ENCODE peak calls at places on chromosome 20, in seven cellular contexts. G, U, C, R, A, J and H are unnamed samples.

GRCh38 chr20:19767070-19767469 is 9.0 kb downstream of the RIN2 start:
- DNase-seq in G (no peak), U (no peak), C (no peak), R (no peak), A (no peak), J (no peak), H (peak; percentile 64)

GRCh38 chr20:33732166-33732970 is 572 bp downstream of the ZNF341 start:
- DNase-seq in G (peak; percentile 84), U (peak; percentile 82), C (peak; percentile 96), R (no peak), A (no peak), J (no peak), H (peak; percentile 50)

GRCh38 chr20:32534661-32535240 is 50.4 kb downstream of the NOL4L start:
- DNase-seq in G (no peak), U (no peak), C (no peak), R (no peak), A (no peak), J (no peak), H (peak; percentile 27)

GRCh38 chr20:56580226-56580625 is 47.2 kb downstream of the FAM209B start:
- DNase-seq in G (no peak), U (no peak), C (no peak), R (no peak), A (no peak), J (no peak), H (no peak)

GRCh38 chr20:33490023-33490933 is at the start of gene CBFA2T2:
- DNase-seq in G (peak; percentile 52), U (peak; percentile 38), C (peak; percentile 92), R (no peak), A (no peak), J (peak; percentile 64), H (peak; percentile 25)

GRCh38 chr20:15447549-15447948 is 1110.1 kb upstream of the FLRT3 start:
- DNase-seq in G (no peak), U (no peak), C (no peak), R (no peak), A (no peak), J (no peak), H (no peak)

GRCh38 chr20:53865905-53866786 is 204.2 kb downstream of the BCAS1 start:
- DNase-seq in G (no peak), U (no peak), C (no peak), R (peak; percentile 14), A (peak; percentile 14), J (peak; percentile 82), H (peak; percentile 89)

GRCh38 chr20:6765469-6766058 is 1.9 kb upstream of the BMP2 start:
- DNase-seq in G (no peak), U (no peak), C (no peak), R (no peak), A (no peak), J (peak; percentile 85), H (peak; percentile 65)

GRCh38 chr20:24894967-24895366 is 54.1 kb upstream of the CST7 start:
- DNase-seq in G (no peak), U (no peak), C (no peak), R (no peak), A (no peak), J (no peak), H (no peak)

GRCh38 chr20:6828794-6829423 is 61.4 kb downstream of the BMP2 start:
- DNase-seq in G (no peak), U (peak; percentile 0), C (peak; percentile 88), R (peak; percentile 52), A (peak; percentile 73), J (peak; percentile 79), H (peak; percentile 71)

GRCh38 chr20:11676618-11677289 is 240.9 kb upstream of the BTBD3 start:
- DNase-seq in G (no peak), U (no peak), C (no peak), R (peak; percentile 48), A (peak; percentile 84), J (peak; percentile 64), H (peak; percentile 35)

GRCh38 chr20:32858873-32859372 is at the start of gene EFCAB8:
- DNase-seq in G (no peak), U (no peak), C (no peak), R (no peak), A (no peak), J (no peak), H (no peak)

GRCh38 chr20:43409041-43409913 is 48.4 kb upstream of the SRSF6 start:
- DNase-seq in G (no peak), U (no peak), C (no peak), R (no peak), A (no peak), J (peak; percentile 65), H (peak; percentile 36)

GRCh38 chr20:24698706-24699206 is 229.3 kb downstream of the SYNDIG1 start:
- DNase-seq in G (no peak), U (no peak), C (peak; percentile 57), R (no peak), A (no peak), J (no peak), H (peak; percentile 40)

GRCh38 chr20:32227316-32227715 is 19.6 kb downstream of the POFUT1 start:
- DNase-seq in G (no peak), U (no peak), C (no peak), R (no peak), A (no peak), J (no peak), H (no peak)

GRCh38 chr20:13264902-13265301 is 43.8 kb downstream of the ISM1 start:
- DNase-seq in G (no peak), U (no peak), C (peak; percentile 37), R (no peak), A (no peak), J (no peak), H (no peak)

GRCh38 chr20:32456869-32457421 is 98.8 kb downstream of the ASXL1 start:
- DNase-seq in G (no peak), U (no peak), C (no peak), R (peak; percentile 91), A (peak; percentile 86), J (peak; percentile 43), H (no peak)

GRCh38 chr20:49823152-49823847 is 10.7 kb downstream of the SLC9A8 start:
- DNase-seq in G (no peak), U (no peak), C (no peak), R (no peak), A (no peak), J (no peak), H (peak; percentile 28)

GRCh38 chr20:49824206-49824605 is 11.6 kb downstream of the SLC9A8 start:
- DNase-seq in G (no peak), U (no peak), C (no peak), R (no peak), A (no peak), J (no peak), H (peak; percentile 33)

GRCh38 chr20:49821381-49821780 is 8.8 kb downstream of the SLC9A8 start:
- DNase-seq in G (no peak), U (no peak), C (no peak), R (no peak), A (no peak), J (no peak), H (no peak)

GRCh38 chr20:49819702-49820101 is 7.1 kb downstream of the SLC9A8 start:
- DNase-seq in G (no peak), U (no peak), C (no peak), R (no peak), A (no peak), J (no peak), H (no peak)

DNA sequence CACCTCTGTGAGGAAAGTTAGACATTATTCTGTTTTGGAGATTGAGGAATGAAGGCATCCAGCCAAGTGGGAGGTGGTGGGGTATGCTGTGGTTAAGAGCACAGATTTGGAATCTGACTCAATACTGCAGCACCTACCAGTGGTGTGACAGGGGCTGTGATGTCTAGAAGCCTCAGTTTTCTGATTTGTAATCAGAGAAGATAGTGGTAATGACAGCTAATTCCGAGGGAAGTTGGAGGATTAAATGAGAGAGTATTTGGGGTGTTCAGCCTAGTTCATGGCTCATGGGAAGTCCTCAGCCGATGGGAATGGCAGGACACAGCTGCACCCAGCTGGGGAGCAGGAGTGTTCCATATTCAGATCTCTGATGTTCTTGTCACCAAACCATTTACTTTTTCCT is 9.2 kb downstream of the SLC9A8 start:
- DNase-seq in G (no peak), U (no peak), C (no peak), R (no peak), A (no peak), J (peak; percentile 74), H (no peak)
- TF ChIP-seq CTCF in G (no peak), U (no peak), C (no peak), R (no peak), A (no peak), J (peak; percentile 39), H (no peak)

GRCh38 chr20:38447251-38447661 is 12.1 kb upstream of the SNHG17 start:
- DNase-seq in G (no peak), U (no peak), C (no peak), R (no peak), A (no peak), J (no peak), H (no peak)

GRCh38 chr20:38445901-38446425 is 10.8 kb upstream of the SNHG17 start:
- DNase-seq in G (no peak), U (no peak), C (no peak), R (no peak), A (no peak), J (no peak), H (no peak)

GRCh38 chr20:38449046-38449445 is 13.9 kb upstream of the SNHG17 start:
- DNase-seq in G (no peak), U (no peak), C (no peak), R (no peak), A (no peak), J (no peak), H (no peak)

GRCh38 chr20:38446441-38447209 is 11.5 kb upstream of the SNHG17 start:
- DNase-seq in G (peak; percentile 85), U (peak; percentile 93), C (peak; percentile 98), R (peak; percentile 87), A (peak; percentile 96), J (peak; percentile 95), H (peak; percentile 71)

GRCh38 chr20:38447931-38448675 is 13.0 kb upstream of the SNHG17 start:
- DNase-seq in G (no peak), U (peak; percentile 35), C (no peak), R (no peak), A (no peak), J (no peak), H (no peak)
- TF ChIP-seq CTCF in G (no peak), U (no peak), C (no peak), R (no peak), A (no peak), J (no peak), H (no peak)

DNA sequence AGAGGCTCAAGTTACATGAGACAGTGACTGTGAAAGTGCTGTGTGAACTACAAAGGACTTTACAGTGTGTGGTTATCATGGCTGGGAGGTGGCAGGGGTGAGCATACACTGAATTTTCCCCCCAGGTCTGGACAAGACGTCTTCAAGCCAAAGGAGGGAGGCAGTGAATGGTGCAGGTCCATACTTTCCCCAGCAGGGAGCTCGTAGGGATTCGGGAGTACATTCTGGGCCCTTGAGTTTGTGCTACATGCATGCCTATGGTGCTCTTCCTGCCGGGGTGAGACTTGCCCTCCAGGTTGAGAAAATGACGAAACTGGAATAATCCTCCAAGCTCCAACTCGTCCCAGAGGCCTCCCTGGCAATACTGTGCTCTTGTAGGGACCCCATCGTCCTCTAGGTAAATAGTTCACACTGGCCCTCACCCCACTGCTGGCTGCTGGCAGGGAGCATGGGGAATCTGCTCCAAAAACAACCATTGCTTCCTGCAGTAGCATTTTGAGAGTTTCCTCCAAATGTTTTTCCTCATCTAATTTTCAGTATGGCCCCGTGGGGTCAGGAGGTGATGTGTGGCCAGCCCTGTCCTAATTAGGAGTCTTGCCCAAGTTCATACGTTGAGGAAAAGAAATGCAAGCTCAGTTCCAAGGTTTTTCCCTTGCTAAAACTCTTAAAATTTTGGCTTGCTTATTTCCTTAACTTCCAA is 57.6 kb downstream of the ZNF831 start:
- DNase-seq in G (no peak), U (no peak), C (peak; percentile 84), R (no peak), A (no peak), J (peak; percentile 9), H (peak; percentile 2)
- TF ChIP-seq CTCF in G (no peak), U (no peak), C (no peak), R (peak; percentile 23), A (no peak), J (no peak), H (no peak)

GRCh38 chr20:46580613-46581012 is 30.2 kb upstream of the OCSTAMP start:
- DNase-seq in G (no peak), U (no peak), C (peak; percentile 7), R (no peak), A (no peak), J (no peak), H (peak; percentile 10)
- TF ChIP-seq CTCF in G (no peak), U (no peak), C (no peak), R (no peak), A (no peak), J (no peak), H (no peak)